ENCODE peak calls at places on chromosomes 2 and 18, in four cellular contexts. W is A549, R is EL, U is adrenal gland. E is an unnamed sample.

GRCh38 chr2:120766758-120767351 is 31.2 kb downstream of the GLI2 start:
- DNase-seq in W (no peak), R (no peak), U (no peak), E (no peak)

GRCh38 chr2:164620873-164621760 is at the start of gene GRB14:
- DNase-seq in U (no peak), W (peak), R (peak), E (peak)

GRCh38 chr2:121881038-121881437 is 125.6 kb downstream of the TSN start:
- DNase-seq in R (no peak), W (no peak), U (no peak), E (no peak)

GRCh38 chr2:29650634-29651097 is 270.7 kb downstream of the ALK start:
- DNase-seq in W (no peak), U (peak), R (peak), E (no peak)

GRCh38 chr2:27715318-27716165 is 51.9 kb downstream of the SLC4A1AP start:
- DNase-seq in U (peak), R (peak), W (peak), E (no peak)

GRCh38 chr2:188986839-188987238 is 12.7 kb downstream of the COL3A1 start:
- DNase-seq in W (no peak), R (peak), U (no peak), E (no peak)

GRCh38 chr2:184524551-184525382 is 73.6 kb upstream of the ZNF804A start:
- DNase-seq in W (no peak), U (no peak), R (no peak), E (no peak)

GRCh38 chr2:132774189-132774588 is 104.2 kb upstream of the LYPD1 start:
- DNase-seq in R (no peak), U (no peak), W (no peak), E (no peak)

GRCh38 chr18:58632557-58632956 is 3.7 kb upstream of the ALPK2 start:
- DNase-seq in U (no peak), W (no peak), R (no peak), E (no peak)

GRCh38 chr2:131659168-131659572 is 131.5 kb downstream of the CCDC74A start:
- DNase-seq in U (peak), W (no peak), R (no peak), E (no peak)

GRCh38 chr2:68832161-68832869 is 38.9 kb downstream of the BMP10 start:
- DNase-seq in R (peak), W (peak), U (peak), E (no peak)

GRCh38 chr2:129619471-129619870 is 360.0 kb upstream of the RAB6C start:
- DNase-seq in W (no peak), U (no peak), R (no peak), E (no peak)